ENCODE peak calls at places on chromosomes 2 and 18, in six cellular contexts. D, Y, M, F, Z and B are unnamed samples.

GRCh38 chr2:227890495-227891079 is 19.2 kb downstream of the DAW1 start:
- DNase-seq in D (no peak), Y (no peak), M (peak; percentile 22), F (no peak), Z (no peak), B (no peak)

GRCh38 chr2:54708584-54709340 is 14.7 kb upstream of the EML6 start:
- DNase-seq in D (peak; percentile 55), Y (no peak), M (no peak), F (no peak), Z (no peak), B (peak; percentile 28)

GRCh38 chr2:33042819-33043218 is 96.1 kb downstream of the LTBP1 start:
- DNase-seq in D (no peak), Y (no peak), M (no peak), F (no peak), Z (no peak), B (no peak)

GRCh38 chr2:23373666-23374065 is 11.3 kb upstream of the KLHL29 start:
- DNase-seq in D (no peak), Y (no peak), M (no peak), F (no peak), Z (no peak), B (no peak)

GRCh38 chr18:50155406-50155805 is 39.5 kb downstream of the MYO5B start:
- DNase-seq in D (no peak), Y (no peak), M (no peak), F (no peak), Z (no peak), B (no peak)

GRCh38 chr2:172972005-172972619 is 103.5 kb upstream of the MAP3K20 start:
- DNase-seq in D (peak; percentile 47), Y (peak; percentile 35), M (peak; percentile 53), F (no peak), Z (peak; percentile 35), B (no peak)

GRCh38 chr2:223087466-223087865 is 35.5 kb downstream of the KCNE4 start:
- DNase-seq in D (no peak), Y (no peak), M (no peak), F (no peak), Z (no peak), B (no peak)

GRCh38 chr18:9792565-9793226 is 84.6 kb downstream of the RAB31 start:
- DNase-seq in D (no peak), Y (no peak), M (no peak), F (no peak), Z (no peak), B (no peak)

GRCh38 chr2:25301453-25302352 is 40.0 kb downstream of the DNMT3A start:
- DNase-seq in D (peak; percentile 34), Y (no peak), M (no peak), F (no peak), Z (no peak), B (no peak)

GRCh38 chr18:26091047-26091630 is 726 bp upstream of the SS18 start:
- DNase-seq in D (no peak), Y (no peak), M (peak; percentile 50), F (peak; percentile 67), Z (peak; percentile 59), B (peak; percentile 77)

GRCh38 chr18:76943542-76944339 is 121.4 kb downstream of the ZNF236 start:
- DNase-seq in D (no peak), Y (no peak), M (no peak), F (peak; percentile 69), Z (peak; percentile 58), B (no peak)

GRCh38 chr2:2269426-2269825 is 61.6 kb downstream of the MYT1L start:
- DNase-seq in D (no peak), Y (no peak), M (no peak), F (no peak), Z (no peak), B (no peak)

GRCh38 chr2:155679647-155680046 is 652.9 kb downstream of the NR4A2 start:
- DNase-seq in D (no peak), Y (no peak), M (no peak), F (no peak), Z (no peak), B (no peak)

GRCh38 chr18:9943311-9943710 is 29.5 kb downstream of the VAPA start:
- DNase-seq in D (no peak), Y (no peak), M (no peak), F (no peak), Z (no peak), B (no peak)

GRCh38 chr2:241803387-241804325 is 5.3 kb upstream of the NEU4 start:
- DNase-seq in D (peak; percentile 28), Y (peak; percentile 52), M (no peak), F (peak; percentile 49), Z (peak; percentile 47), B (peak; percentile 78)

GRCh38 chr2:209314641-209315040 is 109.2 kb upstream of the MAP2 start:
- DNase-seq in D (no peak), Y (no peak), M (no peak), F (no peak), Z (no peak), B (no peak)

GRCh38 chr2:35428548-35428947 is 927.0 kb upstream of the CRIM1 start:
- DNase-seq in D (peak; percentile 10), Y (no peak), M (no peak), F (no peak), Z (no peak), B (no peak)

GRCh38 chr2:206274434-206275273 is at the start of gene ZDBF2:
- DNase-seq in D (peak; percentile 59), Y (peak; percentile 76), M (peak; percentile 51), F (peak; percentile 24), Z (peak; percentile 48), B (peak; percentile 72)

GRCh38 chr2:234631896-234632514 is 135.1 kb upstream of the ARL4C start:
- DNase-seq in D (no peak), Y (no peak), M (no peak), F (no peak), Z (no peak), B (no peak)

GRCh38 chr2:234635284-234635683 is 138.4 kb upstream of the ARL4C start:
- DNase-seq in D (no peak), Y (no peak), M (no peak), F (no peak), Z (no peak), B (no peak)

GRCh38 chr2:234632527-234633391 is 135.9 kb upstream of the ARL4C start:
- DNase-seq in D (no peak), Y (no peak), M (no peak), F (no peak), Z (no peak), B (no peak)

GRCh38 chr2:234630676-234631350 is 133.9 kb upstream of the ARL4C start:
- DNase-seq in D (no peak), Y (no peak), M (no peak), F (no peak), Z (no peak), B (no peak)

DNA sequence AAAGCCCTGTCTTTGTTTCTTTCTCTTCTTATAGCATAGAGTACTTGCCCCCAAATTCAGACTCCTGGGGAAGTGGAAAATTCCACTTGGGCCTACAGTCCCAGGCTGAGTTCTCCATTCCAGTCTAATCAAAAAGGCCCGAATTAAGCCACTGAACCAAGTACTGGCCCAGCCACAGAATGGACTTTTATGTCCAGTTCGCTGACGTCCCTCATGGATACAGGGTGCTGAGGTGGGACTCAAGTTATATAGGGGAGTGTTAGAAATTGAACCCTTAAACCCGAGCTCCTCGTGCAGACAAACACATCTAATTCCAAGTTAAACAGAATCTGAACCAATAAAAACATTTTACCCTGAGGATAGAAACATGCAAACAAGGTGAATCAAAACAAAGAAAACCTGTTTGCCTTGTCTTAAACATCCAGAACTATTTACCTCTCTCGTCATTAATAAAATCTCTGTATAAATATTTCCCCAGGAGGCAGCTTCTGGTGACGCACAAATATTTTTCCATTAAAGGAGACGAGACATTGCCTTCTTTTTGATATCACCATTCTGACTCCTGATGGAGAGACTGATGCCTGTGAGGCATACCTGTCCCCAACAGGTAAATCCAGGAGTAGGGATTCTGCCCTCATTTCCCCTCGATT is 136.8 kb upstream of the ARL4C start:
- DNase-seq in D (no peak), Y (no peak), M (no peak), F (no peak), Z (no peak), B (no peak)
- TF ChIP-seq POLR2A in D (no peak), Y (no peak), M (no peak), F (no peak), Z (no peak), B (no peak)

DNA sequence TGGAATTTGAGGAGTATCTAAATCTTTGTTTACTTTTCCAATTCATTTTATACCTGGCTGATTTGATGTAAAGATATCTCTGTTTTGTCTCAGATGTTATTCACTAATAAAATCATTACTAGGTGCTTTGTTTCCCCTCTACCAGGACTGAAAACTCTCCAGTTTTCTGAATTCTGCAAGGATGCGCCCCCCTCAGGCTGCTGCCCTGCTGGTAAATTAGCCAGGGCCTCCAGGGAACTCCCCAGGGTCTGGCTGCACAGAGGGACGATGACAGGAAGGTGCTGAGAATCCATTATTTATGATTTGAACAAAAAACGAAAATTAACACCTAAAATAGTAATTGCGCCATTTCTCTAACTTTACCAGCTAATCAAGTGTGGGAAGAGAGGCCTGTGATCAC is 541.2 kb upstream of the POU3F3 start:
- DNase-seq in D (no peak), Y (no peak), M (no peak), F (no peak), Z (no peak), B (no peak)
- TF ChIP-seq CTCF in D (no peak), Y (no peak), M (no peak), F (no peak), Z (no peak), B (no peak)

GRCh38 chr2:122651780-122652179 is 896.3 kb downstream of the TSN start:
- DNase-seq in D (no peak), Y (no peak), M (no peak), F (no peak), Z (no peak), B (no peak)

GRCh38 chr2:122656403-122656802 is 901.0 kb downstream of the TSN start:
- DNase-seq in D (no peak), Y (no peak), M (no peak), F (no peak), Z (no peak), B (no peak)

GRCh38 chr2:122651236-122651635 is 895.8 kb downstream of the TSN start:
- DNase-seq in D (no peak), Y (no peak), M (no peak), F (no peak), Z (no peak), B (no peak)

GRCh38 chr2:122652670-122653069 is 897.2 kb downstream of the TSN start:
- DNase-seq in D (no peak), Y (no peak), M (no peak), F (no peak), Z (no peak), B (no peak)
- TF ChIP-seq POLR2A in D (no peak), Y (no peak), M (no peak), F (no peak), Z (no peak), B (no peak)

GRCh38 chr2:165667375-165667774 is 126.7 kb downstream of the GALNT3 start:
- DNase-seq in D (no peak), Y (no peak), M (no peak), F (no peak), Z (no peak), B (no peak)

GRCh38 chr2:165665614-165666013 is 128.4 kb downstream of the GALNT3 start:
- DNase-seq in D (no peak), Y (no peak), M (no peak), F (no peak), Z (no peak), B (no peak)

GRCh38 chr2:165662720-165663119 is 131.3 kb downstream of the GALNT3 start:
- DNase-seq in D (no peak), Y (no peak), M (no peak), F (no peak), Z (no peak), B (no peak)

DNA sequence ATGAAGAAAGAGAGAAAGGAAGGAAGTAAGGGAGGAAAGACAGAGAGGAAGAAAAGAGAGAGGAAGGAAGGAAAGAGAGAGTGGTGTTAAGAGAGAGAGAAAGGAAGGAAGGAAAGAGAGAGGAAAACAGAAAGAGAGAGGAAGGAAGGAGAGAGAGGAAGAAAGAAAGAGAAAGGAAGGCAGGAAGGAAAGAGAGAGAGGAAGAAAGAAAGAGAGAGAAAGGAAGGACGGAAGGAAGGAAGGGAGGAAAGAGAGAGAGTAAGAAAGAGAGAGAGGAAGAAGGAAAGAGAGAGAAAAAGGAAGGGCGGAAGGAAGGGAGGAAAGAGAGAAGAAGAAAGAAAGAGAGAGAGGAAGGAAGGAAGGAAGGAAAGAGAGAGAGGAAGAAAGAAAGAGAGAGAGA is 127.4 kb downstream of the GALNT3 start:
- DNase-seq in D (no peak), Y (no peak), M (no peak), F (no peak), Z (no peak), B (no peak)
- TF ChIP-seq CTCF in D (no peak), Y (no peak), M (no peak), F (no peak), Z (no peak), B (no peak)